ENCODE peak calls at places on chromosomes 2 and 18, in ten cellular contexts. A, F, C, V, Q, X, G, E, B and L are unnamed samples. For H3K36me3, the result is how much of the 10 kb centered on the place peaks cover.

GRCh38 chr2:175734679-175735078 is 267.4 kb downstream of the LNPK start:
- DNase-seq in V (peak), X (no peak), F (no peak), Q (no peak), G (no peak), E (no peak), B (no peak), A (no peak), C (no peak), L (no peak)

GRCh38 chr2:83071352-83071751 is 1387.7 kb downstream of the SUCLG1 start:
- DNase-seq in B (no peak), Q (no peak), F (no peak), G (no peak), C (no peak), X (no peak), A (no peak), E (no peak), V (no peak), L (no peak)

GRCh38 chr2:85501244-85501643 is 37.7 kb upstream of the MAT2A start:
- DNase-seq in X (no peak), E (peak), B (no peak), V (peak), Q (no peak), A (no peak), C (peak), G (no peak), F (no peak), L (no peak)

GRCh38 chr2:233810385-233810784 is 32.3 kb downstream of the MROH2A start:
- DNase-seq in F (no peak), E (no peak), B (no peak), Q (no peak), X (no peak), C (no peak), V (no peak), A (peak), G (no peak), L (no peak)

GRCh38 chr18:35042389-35043066 is 1.3 kb downstream of the MAPRE2 start:
- DNase-seq in A (no peak), E (no peak), B (no peak), V (no peak), X (no peak), Q (no peak), G (no peak), F (no peak), C (no peak), L (peak)

GRCh38 chr2:218898109-218898878 is 17.6 kb downstream of the WNT10A start:
- DNase-seq in G (peak), E (peak), A (peak), X (peak), Q (no peak), V (peak), B (no peak), C (no peak), F (peak), L (no peak)

GRCh38 chr2:54560146-54560881 is 104.2 kb downstream of the SPTBN1 start:
- DNase-seq in Q (no peak), X (peak), G (peak), B (no peak), V (peak), A (peak), E (peak), F (peak), C (peak), L (peak)

GRCh38 chr2:60046529-60046928 is 506.9 kb downstream of the BCL11A start:
- DNase-seq in G (no peak), A (no peak), B (no peak), E (no peak), F (no peak), Q (no peak), C (no peak), V (no peak), X (no peak), L (peak)

GRCh38 chr2:108641766-108642165 is 77.5 kb upstream of the RANBP2 start:
- DNase-seq in X (no peak), E (no peak), A (no peak), F (no peak), C (no peak), G (no peak), B (no peak), V (no peak), Q (no peak), L (no peak)

GRCh38 chr2:3296182-3296972 is 81.2 kb downstream of the EIPR1 start:
- DNase-seq in E (no peak), A (no peak), B (no peak), G (no peak), X (no peak), V (no peak), F (no peak), Q (no peak), C (peak), L (no peak)

GRCh38 chr2:181738074-181738473 is 57.8 kb upstream of the NEUROD1 start:
- DNase-seq in E (peak), G (peak), A (no peak), C (no peak), B (no peak), F (no peak), X (no peak), Q (no peak), V (peak), L (peak)

GRCh38 chr2:172427990-172428840 is 829 bp downstream of the ITGA6 start:
- DNase-seq in A (no peak), F (peak), C (peak), V (peak), G (no peak), X (peak), Q (no peak), B (no peak), E (peak), L (no peak)

GRCh38 chr2:32427672-32428622 is 71.1 kb downstream of the BIRC6 start:
- DNase-seq in G (no peak), X (peak), C (no peak), Q (no peak), V (no peak), F (no peak), B (no peak), E (no peak), A (no peak), L (no peak)

GRCh38 chr2:106566050-106566449 is 78.9 kb downstream of the CD8B2 start:
- DNase-seq in X (no peak), G (peak), E (no peak), V (peak), Q (no peak), A (peak), F (peak), C (no peak), B (no peak), L (peak)

GRCh38 chr2:43225788-43226557 is 433 bp downstream of the ZFP36L2 start:
- DNase-seq in A (peak), C (peak), F (peak), X (peak), G (peak), B (no peak), V (peak), Q (no peak), E (peak), L (no peak)

GRCh38 chr18:48813833-48814489 is 136.8 kb downstream of the SMAD7 start:
- DNase-seq in F (no peak), G (no peak), V (no peak), Q (peak), E (no peak), B (no peak), X (no peak), C (peak), A (peak), L (peak)

GRCh38 chr18:59266459-59266858 is 6.8 kb downstream of the RAX start:
- DNase-seq in X (no peak), A (no peak), Q (no peak), B (no peak), V (no peak), G (no peak), E (no peak), C (no peak), F (no peak), L (no peak)

GRCh38 chr2:210389856-210390255 is 74.9 kb upstream of the MYL1 start:
- DNase-seq in A (no peak), Q (no peak), V (no peak), B (no peak), G (no peak), X (no peak), F (no peak), E (no peak), C (no peak), L (no peak)

GRCh38 chr2:96556441-96557330 is 20.1 kb downstream of the ARID5A start:
- DNase-seq in Q (no peak), A (no peak), X (peak), E (no peak), F (peak), V (no peak), G (peak), B (no peak), C (no peak), L (peak)

GRCh38 chr2:240340361-240340761 is 95.1 kb upstream of the GPC1 start:
- DNase-seq in V (no peak), Q (no peak), X (no peak), G (no peak), B (no peak), E (no peak), A (no peak), C (no peak), F (no peak), L (no peak)

GRCh38 chr2:31413876-31414550 is 529 bp downstream of the XDH start:
- DNase-seq in B (no peak), G (no peak), Q (no peak), F (no peak), V (peak), C (no peak), E (peak), A (no peak), X (peak), L (peak)
- TF ChIP-seq CTCF in B (no peak), G (peak), Q (no peak), F (no peak), V (peak), C (peak), E (peak), A (no peak), X (peak), L (peak)

GRCh38 chr2:170145191-170145590 is 32.8 kb upstream of the MYO3B start:
- DNase-seq in V (no peak), Q (no peak), F (peak), G (no peak), A (no peak), B (no peak), X (no peak), C (no peak), E (no peak), L (peak)

GRCh38 chr2:170143045-170143717 is 34.8 kb upstream of the MYO3B start:
- DNase-seq in B (no peak), X (no peak), G (no peak), Q (no peak), C (no peak), F (no peak), A (no peak), E (no peak), V (no peak), L (no peak)

GRCh38 chr2:170145675-170146432 is 32.1 kb upstream of the MYO3B start:
- DNase-seq in V (peak), B (no peak), Q (no peak), E (no peak), X (peak), A (no peak), G (no peak), C (no peak), F (no peak), L (no peak)

GRCh38 chr2:170146784-170147183 is 31.2 kb upstream of the MYO3B start:
- DNase-seq in X (no peak), E (no peak), B (no peak), Q (no peak), F (no peak), A (no peak), G (no peak), C (no peak), V (no peak), L (no peak)

DNA sequence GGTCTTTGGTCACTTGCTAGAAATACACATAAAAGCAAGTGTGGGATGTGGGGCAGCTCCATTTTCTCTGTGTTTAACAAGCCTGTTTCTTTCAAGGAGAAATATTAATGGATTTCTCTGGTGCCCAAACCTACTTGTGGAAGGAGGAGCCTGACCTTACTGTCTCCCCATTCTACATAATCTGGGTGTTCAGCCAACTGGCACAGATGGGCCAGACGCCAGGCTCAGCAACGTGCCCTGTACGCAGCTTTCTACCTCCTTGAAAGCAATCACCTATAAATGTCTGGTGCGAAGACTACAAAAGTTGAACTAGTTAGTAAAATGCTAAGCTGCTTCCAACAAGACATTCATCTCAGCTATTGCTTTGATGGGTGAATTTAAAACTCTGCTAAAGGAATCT is 33.2 kb upstream of the MYO3B start:
- DNase-seq in V (no peak), E (no peak), G (no peak), A (no peak), B (no peak), Q (no peak), F (no peak), C (no peak), X (no peak), L (no peak)
- H3K4me3 ChIP-seq in V (no peak), E (no peak), G (no peak), A (no peak), B (no peak), Q (no peak), F (no peak), C (no peak), X (no peak), L (no peak)

GRCh38 chr2:23526835-23527790 is 142.1 kb downstream of the KLHL29 start:
- DNase-seq in B (no peak), V (no peak), F (no peak), X (no peak), G (no peak), Q (no peak), C (no peak), A (no peak), E (no peak), L (no peak)
- H3K36me3 ChIP-seq in B (under half), V (under half), F (under half), X (under half), G (under half), Q (under half), C (under half), A (under half), E (under half), L (under half)

DNA sequence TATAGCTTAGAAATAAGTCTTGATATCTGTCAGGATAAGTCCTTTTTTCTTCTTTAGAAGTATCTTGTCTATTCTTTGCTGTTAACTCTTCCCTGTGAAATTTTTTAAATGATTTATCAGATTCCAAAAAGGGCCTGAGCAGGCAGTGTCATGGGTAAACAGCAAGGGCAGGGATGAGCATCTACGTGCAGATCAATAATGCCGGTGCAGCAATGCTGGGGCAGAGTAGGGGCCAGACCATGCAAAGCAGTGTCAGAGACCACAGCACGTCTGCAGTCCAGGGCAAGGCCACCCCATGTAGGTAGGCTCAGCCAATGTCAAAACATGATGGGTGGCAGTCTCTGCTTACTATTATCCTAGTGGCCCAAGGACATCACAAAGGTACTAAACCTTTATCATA is 182.2 kb downstream of the TMEM247 start:
- DNase-seq in G (no peak), F (no peak), E (no peak), X (no peak), B (no peak), V (no peak), Q (no peak), A (no peak), C (no peak), L (no peak)
- TF ChIP-seq CTCF in G (no peak), F (no peak), E (no peak), X (no peak), B (no peak), V (no peak), Q (no peak), A (no peak), C (no peak), L (no peak)

GRCh38 chr2:196160101-196160500 is 11.3 kb downstream of the STK17B start:
- DNase-seq in F (peak), Q (no peak), C (no peak), V (peak), G (peak), X (no peak), A (peak), E (peak), B (peak), L (peak)

GRCh38 chr2:196160966-196161365 is 10.4 kb downstream of the STK17B start:
- DNase-seq in Q (no peak), C (no peak), E (no peak), X (no peak), B (no peak), F (no peak), G (no peak), A (no peak), V (no peak), L (no peak)

GRCh38 chr2:196162586-196163180 is 8.7 kb downstream of the STK17B start:
- DNase-seq in Q (no peak), A (no peak), E (no peak), X (no peak), V (no peak), B (no peak), F (no peak), G (no peak), C (no peak), L (no peak)

GRCh38 chr2:196155597-196155996 is 15.8 kb downstream of the STK17B start:
- DNase-seq in Q (no peak), C (no peak), A (no peak), V (no peak), G (no peak), B (no peak), E (no peak), X (no peak), F (no peak), L (no peak)

GRCh38 chr2:196159223-196159892 is 12.0 kb downstream of the STK17B start:
- DNase-seq in B (no peak), E (no peak), G (no peak), C (no peak), A (no peak), X (no peak), Q (no peak), F (no peak), V (no peak), L (no peak)
- H3K4me3 ChIP-seq in B (no peak), E (no peak), G (no peak), C (no peak), A (no peak), X (no peak), Q (no peak), F (no peak), V (no peak), L (no peak)